ENCODE peak calls at places on chromosomes 12 and 14, in six cellular contexts. M, J, Y, G, K and O are unnamed samples.

GRCh38 chr14:77296155-77296554 is 24.5 kb downstream of the POMT2 start:
- DNase-seq in M (no peak), J (no peak), Y (no peak), G (no peak), K (no peak), O (no peak)

GRCh38 chr14:28751467-28752058 is 15.0 kb upstream of the FOXG1 start:
- DNase-seq in M (peak), J (peak), Y (no peak), G (peak), K (peak), O (no peak)

GRCh38 chr12:113369391-113369790 is 11.0 kb downstream of the PLBD2 start:
- DNase-seq in M (no peak), J (no peak), Y (no peak), G (no peak), K (no peak), O (no peak)

GRCh38 chr12:114836609-114837008 is 152.6 kb upstream of the TBX3 start:
- DNase-seq in M (no peak), J (no peak), Y (no peak), G (no peak), K (no peak), O (no peak)

GRCh38 chr14:104322531-104323466 is 184.4 kb downstream of the KIF26A start:
- DNase-seq in M (no peak), J (no peak), Y (no peak), G (peak), K (no peak), O (no peak)

GRCh38 chr12:21991526-21991925 is 50.3 kb upstream of the ABCC9 start:
- DNase-seq in M (no peak), J (no peak), Y (no peak), G (no peak), K (no peak), O (no peak)

GRCh38 chr12:116568203-116568602 is 9.0 kb downstream of the MAP1LC3B2 start:
- DNase-seq in M (no peak), J (no peak), Y (no peak), G (no peak), K (no peak), O (no peak)

GRCh38 chr12:56206373-56207166 is 15.2 kb downstream of the RNF41 start:
- DNase-seq in M (peak), J (peak), Y (no peak), G (peak), K (peak), O (no peak)

GRCh38 chr14:103391048-103391447 is 5.8 kb downstream of the MARK3 start:
- DNase-seq in M (peak), J (peak), Y (peak), G (peak), K (peak), O (no peak)

GRCh38 chr14:56482306-56482705 is 97.3 kb upstream of the TMEM260 start:
- DNase-seq in M (no peak), J (peak), Y (no peak), G (peak), K (peak), O (peak)
- TF ChIP-seq CTCF in M (no peak), J (peak), Y (no peak), G (peak), K (peak), O (no peak)

DNA sequence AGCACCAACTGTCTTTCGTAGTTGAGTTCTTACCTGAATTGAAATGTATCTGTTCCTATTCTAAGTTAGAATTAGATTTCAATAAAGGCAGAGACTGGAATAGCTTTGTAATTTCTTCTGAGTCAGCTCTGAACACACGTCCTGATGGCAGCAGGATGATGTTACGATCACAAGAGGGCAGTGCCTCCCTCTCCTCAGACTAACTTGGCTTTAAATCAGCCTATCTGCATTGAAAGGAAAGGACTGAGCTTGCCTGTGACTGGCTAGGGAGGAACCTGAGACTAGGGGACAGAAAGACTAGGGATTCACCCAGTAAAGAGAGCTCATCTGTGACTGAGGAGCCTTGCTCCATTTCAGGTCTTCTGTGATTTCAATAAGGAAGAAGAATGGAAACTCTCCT is 323.7 kb upstream of the OR4E1 start:
- DNase-seq in M (no peak), J (peak), Y (no peak), G (peak), K (peak), O (no peak)
- TF ChIP-seq CTCF in M (peak), J (no peak), Y (no peak), G (peak), K (no peak), O (no peak)

GRCh38 chr12:1630081-1630826 is 1.2 kb downstream of the WNT5B start:
- DNase-seq in M (no peak), J (peak), Y (peak), G (peak), K (peak), O (no peak)

GRCh38 chr12:1628671-1629337 is at the start of gene WNT5B:
- DNase-seq in M (no peak), J (no peak), Y (no peak), G (peak), K (no peak), O (no peak)

GRCh38 chr12:1632702-1633101 is 3.7 kb downstream of the WNT5B start:
- DNase-seq in M (no peak), J (no peak), Y (no peak), G (no peak), K (no peak), O (no peak)

GRCh38 chr12:1630827-1631591 is 2.0 kb downstream of the WNT5B start:
- DNase-seq in M (peak), J (no peak), Y (no peak), G (peak), K (no peak), O (no peak)

GRCh38 chr12:1629338-1630080 is 478 bp downstream of the WNT5B start:
- DNase-seq in M (no peak), J (no peak), Y (peak), G (peak), K (peak), O (peak)
- TF ChIP-seq CTCF in M (no peak), J (no peak), Y (peak), G (no peak), K (peak), O (no peak)

GRCh38 chr14:24279301-24280186 is 8.1 kb upstream of the RABGGTA start:
- DNase-seq in M (no peak), J (peak), Y (no peak), G (no peak), K (peak), O (peak)
- TF ChIP-seq CTCF in M (no peak), J (no peak), Y (peak), G (peak), K (peak), O (peak)

DNA sequence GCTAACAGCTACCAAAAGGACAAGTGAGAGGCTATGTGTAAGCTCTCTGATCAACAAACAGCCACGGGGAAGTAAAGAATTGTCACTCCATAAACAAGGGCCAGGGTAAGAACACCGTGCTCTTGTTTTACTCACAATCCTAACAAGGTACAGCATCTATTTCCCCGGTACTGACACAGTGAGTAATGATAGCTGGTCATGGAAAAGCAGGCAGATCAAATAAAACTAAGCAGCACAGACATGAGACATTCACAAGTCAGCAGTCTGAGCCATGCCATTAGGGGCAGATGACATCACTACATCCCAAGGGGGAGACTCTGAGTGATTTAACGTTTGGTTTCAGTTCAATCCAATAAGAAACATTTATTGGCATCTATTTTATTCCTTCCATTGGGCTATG is 54.4 kb downstream of the ARL6IP4 start:
- DNase-seq in M (no peak), J (peak), Y (no peak), G (no peak), K (no peak), O (no peak)
- TF ChIP-seq CTCF in M (no peak), J (no peak), Y (no peak), G (no peak), K (no peak), O (no peak)

GRCh38 chr12:54622463-54623183 is 12.1 kb downstream of the LACRT start:
- DNase-seq in M (no peak), J (peak), Y (no peak), G (no peak), K (no peak), O (no peak)
- TF ChIP-seq CTCF in M (no peak), J (no peak), Y (no peak), G (peak), K (no peak), O (no peak)

GRCh38 chr12:24911284-24911791 is 37.6 kb downstream of the BCAT1 start:
- DNase-seq in M (peak), J (peak), Y (no peak), G (no peak), K (no peak), O (no peak)

GRCh38 chr12:24913130-24913529 is 35.8 kb downstream of the BCAT1 start:
- DNase-seq in M (no peak), J (no peak), Y (no peak), G (no peak), K (no peak), O (no peak)

GRCh38 chr12:24915501-24915900 is 33.4 kb downstream of the BCAT1 start:
- DNase-seq in M (no peak), J (no peak), Y (no peak), G (no peak), K (no peak), O (no peak)

GRCh38 chr12:24909667-24910066 is 39.2 kb downstream of the BCAT1 start:
- DNase-seq in M (no peak), J (peak), Y (no peak), G (no peak), K (no peak), O (no peak)

GRCh38 chr12:24913953-24914352 is 34.9 kb downstream of the BCAT1 start:
- DNase-seq in M (no peak), J (no peak), Y (no peak), G (no peak), K (no peak), O (no peak)
- TF ChIP-seq CTCF in M (no peak), J (no peak), Y (no peak), G (no peak), K (no peak), O (no peak)

DNA sequence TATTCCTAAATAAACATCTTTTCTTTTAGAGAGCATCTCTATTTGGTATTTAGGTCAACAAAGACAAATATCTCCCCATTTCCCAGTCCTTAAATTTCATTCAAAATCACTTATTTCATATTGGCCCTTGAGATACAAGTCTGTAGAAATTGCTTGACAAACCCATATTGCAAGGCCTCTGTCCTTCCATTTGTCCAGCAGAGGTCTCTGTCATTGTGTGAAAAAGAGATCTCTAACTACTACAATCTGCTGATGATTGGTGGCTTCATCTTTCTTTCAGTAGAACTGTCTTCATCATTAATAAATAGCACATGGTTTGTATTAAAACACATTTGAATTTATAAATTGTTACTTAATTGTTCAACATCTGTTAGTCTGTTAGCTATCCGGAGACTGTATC is 252.6 kb downstream of the ACSS3 start:
- DNase-seq in M (no peak), J (no peak), Y (no peak), G (no peak), K (no peak), O (no peak)
- TF ChIP-seq CTCF in M (no peak), J (no peak), Y (peak), G (peak), K (no peak), O (no peak)